ENCODE peak calls at places on chromosomes 16 and 17, in seven cellular contexts. One of them, this sample, is unnamed.

GRCh38 chr16:55264949-55265348 is 59.1 kb upstream of the IRX6 start:
- DNase-seq in putamen: no peak
- DNase-seq in HTR-8/SVneo: no peak
- DNase-seq in thoracic aorta: no peak
- DNase-seq in fibroblast of gingiva: peak; percentile 99
- DNase-seq in NCI-H226: no peak
- DNase-seq in NCI-H1694: no peak
- DNase-seq in this sample: no peak

GRCh38 chr17:44362964-44363612 is 565 bp downstream of the FAM171A2 start:
- DNase-seq in thoracic aorta: no peak
- DNase-seq in NCI-H226: no peak
- DNase-seq in NCI-H1694: no peak
- DNase-seq in putamen: no peak
- DNase-seq in fibroblast of gingiva: no peak
- DNase-seq in HTR-8/SVneo: peak; percentile 58
- DNase-seq in this sample: no peak

GRCh38 chr17:49910094-49910857 is 58.7 kb upstream of the DLX4 start:
- DNase-seq in HTR-8/SVneo: no peak
- DNase-seq in thoracic aorta: no peak
- DNase-seq in NCI-H226: no peak
- DNase-seq in fibroblast of gingiva: no peak
- DNase-seq in putamen: no peak
- DNase-seq in NCI-H1694: no peak
- DNase-seq in this sample: no peak

GRCh38 chr16:67150058-67150832 is 553 bp downstream of the B3GNT9 start:
- DNase-seq in HTR-8/SVneo: no peak
- DNase-seq in putamen: no peak
- DNase-seq in thoracic aorta: no peak
- DNase-seq in NCI-H1694: peak; percentile 25
- DNase-seq in NCI-H226: no peak
- DNase-seq in fibroblast of gingiva: peak; percentile 67
- DNase-seq in this sample: no peak

GRCh38 chr16:35572186-35572585 is 2112.8 kb downstream of the TP53TG3F start:
- DNase-seq in putamen: no peak
- DNase-seq in fibroblast of gingiva: no peak
- DNase-seq in NCI-H226: no peak
- DNase-seq in thoracic aorta: no peak
- DNase-seq in NCI-H1694: no peak
- DNase-seq in HTR-8/SVneo: no peak
- DNase-seq in this sample: no peak

GRCh38 chr17:83058478-83059167 is 20.8 kb upstream of the METRNL start:
- DNase-seq in putamen: no peak
- DNase-seq in fibroblast of gingiva: no peak
- DNase-seq in HTR-8/SVneo: no peak
- DNase-seq in thoracic aorta: peak; percentile 0
- DNase-seq in NCI-H1694: no peak
- DNase-seq in NCI-H226: no peak
- DNase-seq in this sample: no peak

GRCh38 chr17:77905266-77905665 is 53.2 kb upstream of the TNRC6C start:
- DNase-seq in putamen: no peak
- DNase-seq in fibroblast of gingiva: no peak
- DNase-seq in NCI-H1694: no peak
- DNase-seq in thoracic aorta: no peak
- DNase-seq in HTR-8/SVneo: no peak
- DNase-seq in NCI-H226: no peak
- DNase-seq in this sample: no peak

GRCh38 chr17:15409721-15410247 is 57.6 kb downstream of the CDRT4 start:
- DNase-seq in HTR-8/SVneo: peak; percentile 74
- DNase-seq in NCI-H1694: no peak
- DNase-seq in fibroblast of gingiva: peak; percentile 91
- DNase-seq in putamen: peak; percentile 48
- DNase-seq in NCI-H226: peak; percentile 57
- DNase-seq in thoracic aorta: no peak
- DNase-seq in this sample: no peak

GRCh38 chr16:74903095-74903494 is 81.8 kb downstream of the WDR59 start:
- DNase-seq in putamen: no peak
- DNase-seq in HTR-8/SVneo: no peak
- DNase-seq in thoracic aorta: no peak
- DNase-seq in NCI-H226: no peak
- DNase-seq in NCI-H1694: no peak
- DNase-seq in fibroblast of gingiva: no peak
- DNase-seq in this sample: no peak

GRCh38 chr16:71894229-71894920 is 956 bp upstream of the IST1 start:
- DNase-seq in HTR-8/SVneo: peak; percentile 46
- DNase-seq in thoracic aorta: no peak
- DNase-seq in NCI-H1694: no peak
- DNase-seq in putamen: no peak
- DNase-seq in fibroblast of gingiva: peak; percentile 66
- DNase-seq in NCI-H226: peak; percentile 62
- DNase-seq in this sample: peak; percentile 28

GRCh38 chr17:17999364-18000007 is 26.8 kb downstream of the DRC3 start:
- DNase-seq in HTR-8/SVneo: no peak
- DNase-seq in NCI-H226: no peak
- DNase-seq in NCI-H1694: peak; percentile 39
- DNase-seq in thoracic aorta: no peak
- DNase-seq in putamen: no peak
- DNase-seq in fibroblast of gingiva: no peak
- DNase-seq in this sample: no peak

GRCh38 chr17:59167571-59168001 is 12.0 kb downstream of the PRR11 start:
- DNase-seq in NCI-H1694: no peak
- DNase-seq in HTR-8/SVneo: no peak
- DNase-seq in NCI-H226: peak; percentile 70
- DNase-seq in fibroblast of gingiva: no peak
- DNase-seq in thoracic aorta: no peak
- DNase-seq in putamen: no peak
- DNase-seq in this sample: no peak

GRCh38 chr16:88566158-88566557 is 4.0 kb upstream of the ZC3H18 start:
- DNase-seq in NCI-H1694: no peak
- DNase-seq in thoracic aorta: no peak
- DNase-seq in HTR-8/SVneo: no peak
- DNase-seq in fibroblast of gingiva: no peak
- DNase-seq in NCI-H226: no peak
- DNase-seq in putamen: peak; percentile 57
- DNase-seq in this sample: no peak

GRCh38 chr16:23914935-23915549 is 79.3 kb downstream of the PRKCB start:
- DNase-seq in fibroblast of gingiva: no peak
- DNase-seq in NCI-H1694: no peak
- DNase-seq in thoracic aorta: no peak
- DNase-seq in HTR-8/SVneo: no peak
- DNase-seq in NCI-H226: no peak
- DNase-seq in putamen: no peak
- DNase-seq in this sample: no peak

GRCh38 chr16:15857779-15858560 is 1.1 kb upstream of the MYH11 start:
- DNase-seq in NCI-H226: no peak
- DNase-seq in putamen: no peak
- DNase-seq in HTR-8/SVneo: no peak
- DNase-seq in thoracic aorta: no peak
- DNase-seq in NCI-H1694: no peak
- DNase-seq in fibroblast of gingiva: peak; percentile 8
- DNase-seq in this sample: no peak

GRCh38 chr16:15057755-15058417 is 2.0 kb upstream of the NTAN1 start:
- DNase-seq in fibroblast of gingiva: no peak
- DNase-seq in NCI-H226: no peak
- DNase-seq in thoracic aorta: no peak
- DNase-seq in HTR-8/SVneo: no peak
- DNase-seq in putamen: no peak
- DNase-seq in NCI-H1694: no peak
- DNase-seq in this sample: no peak

GRCh38 chr17:45243750-45244149 is 18.1 kb downstream of the SPATA32 start:
- DNase-seq in fibroblast of gingiva: no peak
- DNase-seq in HTR-8/SVneo: no peak
- DNase-seq in NCI-H1694: no peak
- DNase-seq in putamen: no peak
- DNase-seq in thoracic aorta: no peak
- DNase-seq in NCI-H226: no peak
- DNase-seq in this sample: no peak

GRCh38 chr16:31451681-31452351 is 7.5 kb upstream of the ARMC5 start:
- DNase-seq in fibroblast of gingiva: peak; percentile 68
- DNase-seq in putamen: no peak
- DNase-seq in HTR-8/SVneo: peak; percentile 60
- DNase-seq in NCI-H226: peak; percentile 82
- DNase-seq in NCI-H1694: peak; percentile 10
- DNase-seq in thoracic aorta: no peak
- DNase-seq in this sample: no peak

GRCh38 chr17:42655528-42655927 is 3.6 kb upstream of the TUBG2 start:
- DNase-seq in fibroblast of gingiva: no peak
- DNase-seq in HTR-8/SVneo: no peak
- DNase-seq in thoracic aorta: no peak
- DNase-seq in NCI-H226: no peak
- DNase-seq in NCI-H1694: no peak
- DNase-seq in putamen: no peak
- DNase-seq in this sample: no peak

GRCh38 chr17:6239237-6239798 is 169.1 kb downstream of the WSCD1 start:
- DNase-seq in putamen: no peak
- DNase-seq in NCI-H1694: no peak
- DNase-seq in thoracic aorta: no peak
- DNase-seq in fibroblast of gingiva: no peak
- DNase-seq in HTR-8/SVneo: no peak
- DNase-seq in NCI-H226: peak; percentile 42
- DNase-seq in this sample: no peak

GRCh38 chr17:76659928-76660614 is 16.5 kb upstream of the ST6GALNAC1 start:
- DNase-seq in thoracic aorta: no peak
- DNase-seq in NCI-H1694: peak; percentile 37
- DNase-seq in HTR-8/SVneo: no peak
- DNase-seq in putamen: no peak
- DNase-seq in fibroblast of gingiva: no peak
- DNase-seq in NCI-H226: no peak
- DNase-seq in this sample: no peak

GRCh38 chr17:77959926-77960521 is 1.5 kb downstream of the TNRC6C start:
- DNase-seq in fibroblast of gingiva: no peak
- DNase-seq in HTR-8/SVneo: no peak
- DNase-seq in NCI-H226: no peak
- DNase-seq in NCI-H1694: no peak
- DNase-seq in putamen: peak; percentile 48
- DNase-seq in thoracic aorta: no peak
- DNase-seq in this sample: no peak

GRCh38 chr16:46801428-46802049 is 29.4 kb downstream of the C16orf87 start:
- DNase-seq in HTR-8/SVneo: peak; percentile 27
- DNase-seq in NCI-H1694: peak; percentile 11
- DNase-seq in fibroblast of gingiva: no peak
- DNase-seq in putamen: no peak
- DNase-seq in NCI-H226: no peak
- DNase-seq in thoracic aorta: no peak
- DNase-seq in this sample: no peak

GRCh38 chr16:80350066-80350465 is 190.7 kb upstream of the DYNLRB2 start:
- DNase-seq in fibroblast of gingiva: no peak
- DNase-seq in thoracic aorta: no peak
- DNase-seq in NCI-H226: no peak
- DNase-seq in HTR-8/SVneo: no peak
- DNase-seq in putamen: no peak
- DNase-seq in NCI-H1694: no peak
- DNase-seq in this sample: no peak

GRCh38 chr17:12918132-12918531 is 99.7 kb downstream of the ELAC2 start:
- DNase-seq in putamen: peak; percentile 31
- DNase-seq in fibroblast of gingiva: no peak
- DNase-seq in HTR-8/SVneo: peak; percentile 18
- DNase-seq in NCI-H1694: no peak
- DNase-seq in NCI-H226: no peak
- DNase-seq in thoracic aorta: no peak
- DNase-seq in this sample: no peak

This sample was measured in omental fat pad.